ENCODE peak calls at places on chromosome 10, in four cellular contexts. One of them, this sample, is unnamed.

GRCh38 chr10:119360181-119360921 is 153.0 kb downstream of the GRK5 start:
- DNase-seq in hepatocyte: no peak
- DNase-seq in cerebellar cortex: no peak
- DNase-seq in choroid plexus epithelial cell: peak; percentile 38
- DNase-seq in this sample: no peak

GRCh38 chr10:77290528-77291155 is 347.0 kb downstream of the KCNMA1 start:
- DNase-seq in cerebellar cortex: no peak
- DNase-seq in hepatocyte: peak; percentile 32
- DNase-seq in choroid plexus epithelial cell: peak; percentile 86
- DNase-seq in this sample: no peak

GRCh38 chr10:70474780-70475179 is 3.8 kb upstream of the PALD1 start:
- DNase-seq in choroid plexus epithelial cell: no peak
- DNase-seq in hepatocyte: no peak
- DNase-seq in cerebellar cortex: no peak
- DNase-seq in this sample: no peak

GRCh38 chr10:110868981-110869380 is 2.7 kb upstream of the PDCD4 start:
- DNase-seq in hepatocyte: no peak
- DNase-seq in choroid plexus epithelial cell: no peak
- DNase-seq in cerebellar cortex: no peak
- DNase-seq in this sample: no peak

GRCh38 chr10:133324198-133324792 is 12.4 kb downstream of the CALY start:
- DNase-seq in hepatocyte: peak; percentile 86
- DNase-seq in cerebellar cortex: peak; percentile 59
- DNase-seq in choroid plexus epithelial cell: peak; percentile 72
- DNase-seq in this sample: no peak

GRCh38 chr10:52637592-52637991 is 135.0 kb downstream of the MBL2 start:
- DNase-seq in cerebellar cortex: no peak
- DNase-seq in hepatocyte: peak; percentile 60
- DNase-seq in choroid plexus epithelial cell: no peak
- DNase-seq in this sample: no peak

GRCh38 chr10:70319824-70320223 is 36.0 kb upstream of the NPFFR1 start:
- DNase-seq in choroid plexus epithelial cell: no peak
- DNase-seq in cerebellar cortex: no peak
- DNase-seq in hepatocyte: no peak
- DNase-seq in this sample: no peak

GRCh38 chr10:79065853-79066252 is 2.9 kb upstream of the ZMIZ1 start:
- DNase-seq in hepatocyte: no peak
- DNase-seq in cerebellar cortex: no peak
- DNase-seq in choroid plexus epithelial cell: no peak
- DNase-seq in this sample: no peak

GRCh38 chr10:73906524-73907447 is 4.1 kb upstream of the PLAU start:
- DNase-seq in cerebellar cortex: peak; percentile 57
- DNase-seq in choroid plexus epithelial cell: peak; percentile 99
- DNase-seq in hepatocyte: peak; percentile 81
- DNase-seq in this sample: no peak

GRCh38 chr10:34061846-34062245 is 727.4 kb upstream of the NRP1 start:
- DNase-seq in choroid plexus epithelial cell: no peak
- DNase-seq in hepatocyte: no peak
- DNase-seq in cerebellar cortex: no peak
- DNase-seq in this sample: no peak

GRCh38 chr10:3126249-3126648 is 46.3 kb downstream of the PITRM1 start:
- DNase-seq in hepatocyte: no peak
- DNase-seq in cerebellar cortex: no peak
- DNase-seq in choroid plexus epithelial cell: no peak
- DNase-seq in this sample: no peak

GRCh38 chr10:78870458-78870857 is 198.3 kb upstream of the ZMIZ1 start:
- DNase-seq in hepatocyte: no peak
- DNase-seq in cerebellar cortex: no peak
- DNase-seq in choroid plexus epithelial cell: no peak
- DNase-seq in this sample: no peak

GRCh38 chr10:11899067-11899876 is 76.1 kb downstream of the PROSER2 start:
- DNase-seq in hepatocyte: no peak
- DNase-seq in choroid plexus epithelial cell: no peak
- DNase-seq in cerebellar cortex: no peak
- DNase-seq in this sample: no peak

GRCh38 chr10:124530215-124530665 is 68.6 kb downstream of the LHPP start:
- DNase-seq in cerebellar cortex: peak; percentile 87
- DNase-seq in hepatocyte: peak; percentile 90
- DNase-seq in choroid plexus epithelial cell: peak; percentile 85
- DNase-seq in this sample: no peak

GRCh38 chr10:22534849-22535604 is 179.4 kb downstream of the PIP4K2A start:
- DNase-seq in cerebellar cortex: no peak
- DNase-seq in hepatocyte: no peak
- DNase-seq in choroid plexus epithelial cell: peak; percentile 45
- DNase-seq in this sample: no peak

This sample was measured in Panc1.